ENCODE peak calls at places on chromosome 7, in seven cellular contexts. G is progenitor cell of endocrine pancreas, N is NCI-H1092 treated with DMSO at 0.1 percent for 48 hours, A is EH, I is fibroblast of pulmonary artery, J is heart right ventricle, B is posterior vena cava. W is an unnamed sample.

GRCh38 chr7:128791121-128791967 is 424 bp upstream of the CCDC136 start:
- DNase-seq in G (peak; percentile 57), N (peak; percentile 46), A (peak; percentile 76), I (no peak), J (peak; percentile 67), B (peak; percentile 86), W (no peak)

GRCh38 chr7:99976626-99977025 is 795 bp upstream of the AZGP1 start:
- DNase-seq in G (no peak), N (no peak), A (no peak), I (no peak), J (no peak), B (peak; percentile 51), W (no peak)

GRCh38 chr7:10239643-10240345 is 733.9 kb upstream of the PHF14 start:
- DNase-seq in G (no peak), N (peak; percentile 43), A (no peak), I (no peak), J (peak; percentile 42), B (no peak), W (no peak)

GRCh38 chr7:142380064-142380463 is 122.2 kb upstream of the PRSS58 start:
- DNase-seq in G (no peak), N (no peak), A (no peak), I (no peak), J (no peak), B (no peak), W (no peak)

GRCh38 chr7:129136887-129137647 is 7.4 kb upstream of the TSPAN33 start:
- DNase-seq in G (no peak), N (no peak), A (no peak), I (no peak), J (no peak), B (no peak), W (no peak)

GRCh38 chr7:22332481-22332880 is 24.5 kb downstream of the RAPGEF5 start:
- DNase-seq in G (no peak), N (peak; percentile 50), A (no peak), I (no peak), J (no peak), B (no peak), W (no peak)

GRCh38 chr7:130887182-130888016 is 153.4 kb upstream of the KLF14 start:
- DNase-seq in G (no peak), N (no peak), A (peak; percentile 96), I (peak; percentile 86), J (no peak), B (no peak), W (no peak)

GRCh38 chr7:151725844-151726770 is 150.8 kb downstream of the PRKAG2 start:
- DNase-seq in G (no peak), N (no peak), A (peak; percentile 32), I (no peak), J (no peak), B (no peak), W (peak; percentile 61)

GRCh38 chr7:20306499-20306946 is 24.2 kb upstream of the ITGB8 start:
- DNase-seq in G (no peak), N (no peak), A (no peak), I (peak; percentile 44), J (no peak), B (no peak), W (no peak)

GRCh38 chr7:2527505-2528464 is 8.2 kb downstream of the LFNG start:
- DNase-seq in G (no peak), N (no peak), A (peak; percentile 82), I (peak; percentile 50), J (no peak), B (peak; percentile 80), W (no peak)

GRCh38 chr7:157499121-157499834 is 162.5 kb downstream of the DNAJB6 start:
- DNase-seq in G (no peak), N (no peak), A (no peak), I (no peak), J (no peak), B (peak; percentile 66), W (peak; percentile 87)

GRCh38 chr7:135744938-135745701 is 3.5 kb downstream of the FAM180A start:
- DNase-seq in G (no peak), N (no peak), A (peak; percentile 90), I (peak; percentile 64), J (no peak), B (no peak), W (no peak)

GRCh38 chr7:22295402-22296264 is 61.3 kb downstream of the RAPGEF5 start:
- DNase-seq in G (no peak), N (no peak), A (peak; percentile 13), I (peak; percentile 12), J (no peak), B (no peak), W (no peak)

GRCh38 chr7:7761974-7762769 is 43.8 kb upstream of the RPA3 start:
- DNase-seq in G (no peak), N (no peak), A (peak; percentile 40), I (peak; percentile 62), J (no peak), B (no peak), W (no peak)

GRCh38 chr7:70566659-70567058 is 565.3 kb upstream of the GALNT17 start:
- DNase-seq in G (no peak), N (no peak), A (no peak), I (no peak), J (no peak), B (no peak), W (no peak)

GRCh38 chr7:27804139-27804538 is 64.2 kb downstream of the TAX1BP1 start:
- DNase-seq in G (no peak), N (no peak), A (no peak), I (no peak), J (no peak), B (no peak), W (no peak)

GRCh38 chr7:34837316-34837715 is 179.3 kb downstream of the NPSR1 start:
- DNase-seq in G (no peak), N (no peak), A (no peak), I (peak; percentile 11), J (no peak), B (no peak), W (no peak)

GRCh38 chr7:93374345-93374940 is 142.3 kb downstream of the VPS50 start:
- DNase-seq in G (no peak), N (peak; percentile 57), A (peak; percentile 53), I (peak; percentile 57), J (no peak), B (no peak), W (no peak)

GRCh38 chr7:88546808-88547207 is 212.7 kb upstream of the ZNF804B start:
- DNase-seq in G (no peak), N (peak; percentile 18), A (peak; percentile 12), I (peak; percentile 33), J (no peak), B (no peak), W (no peak)

GRCh38 chr7:36312064-36312914 is 77.4 kb upstream of the ANLN start:
- DNase-seq in G (no peak), N (no peak), A (no peak), I (no peak), J (no peak), B (no peak), W (no peak)

GRCh38 chr7:81769891-81770818 is at the start of gene HGF:
- DNase-seq in G (no peak), N (no peak), A (peak; percentile 74), I (peak; percentile 90), J (peak; percentile 78), B (peak; percentile 90), W (peak; percentile 65)

GRCh38 chr7:38506756-38507155 is 124.4 kb downstream of the AMPH start:
- DNase-seq in G (no peak), N (no peak), A (peak; percentile 60), I (peak; percentile 11), J (no peak), B (no peak), W (no peak)

GRCh38 chr7:131251371-131251770 is 76.3 kb upstream of the MKLN1 start:
- DNase-seq in G (no peak), N (no peak), A (no peak), I (no peak), J (no peak), B (no peak), W (no peak)

GRCh38 chr7:49488573-49488972 is 284.9 kb upstream of the VWC2 start:
- DNase-seq in G (no peak), N (no peak), A (no peak), I (no peak), J (no peak), B (no peak), W (no peak)

GRCh38 chr7:133932591-133932990 is 194.5 kb upstream of the LRGUK start:
- DNase-seq in G (no peak), N (no peak), A (no peak), I (peak; percentile 7), J (no peak), B (no peak), W (no peak)

GRCh38 chr7:38052786-38053185 is 125.3 kb upstream of the STARD3NL start:
- DNase-seq in G (no peak), N (no peak), A (no peak), I (no peak), J (no peak), B (no peak), W (no peak)

GRCh38 chr7:77450613-77451012 is 34.5 kb upstream of the GSAP start:
- DNase-seq in G (no peak), N (no peak), A (no peak), I (no peak), J (no peak), B (no peak), W (no peak)

GRCh38 chr7:115032986-115033385 is 111.1 kb downstream of the MDFIC start:
- DNase-seq in G (no peak), N (no peak), A (no peak), I (no peak), J (no peak), B (no peak), W (no peak)